ENCODE peak calls at places on chromosomes 7 and 10, in six cellular contexts. A is suprapubic skin, T is GM23338, S is prostate gland, F is transverse colon, W is upper lobe of left lung. Y is an unnamed sample.

GRCh38 chr7:68573271-68574000 is 1024.8 kb upstream of the AUTS2 start:
- DNase-seq in W (no peak), A (no peak), T (no peak), F (no peak), S (no peak), Y (no peak)

GRCh38 chr7:41135511-41135910 is 567.4 kb downstream of the INHBA start:
- DNase-seq in T (no peak), S (no peak), W (no peak), A (no peak), F (no peak), Y (no peak)

GRCh38 chr7:47720907-47721244 is 139.0 kb upstream of the TNS3 start:
- DNase-seq in W (no peak), A (peak), F (no peak), S (no peak), T (no peak), Y (no peak)

GRCh38 chr7:112199672-112200071 is 6.5 kb downstream of the DOCK4 start:
- DNase-seq in A (no peak), T (no peak), W (no peak), F (no peak), S (no peak), Y (no peak)

GRCh38 chr7:128892521-128893250 is 17.8 kb downstream of the KCP start:
- DNase-seq in T (no peak), W (no peak), S (no peak), A (no peak), F (no peak), Y (no peak)

GRCh38 chr7:76149847-76150691 is 51.6 kb upstream of the SRRM3 start:
- DNase-seq in W (no peak), A (no peak), T (peak), F (no peak), S (no peak), Y (no peak)

GRCh38 chr7:153399554-153399940 is 640.0 kb downstream of the ACTR3B start:
- DNase-seq in S (no peak), T (no peak), F (no peak), W (no peak), A (no peak), Y (peak)

GRCh38 chr10:103890194-103890658 is 27.8 kb downstream of the STN1 start:
- DNase-seq in A (no peak), S (peak), F (peak), T (no peak), W (peak), Y (peak)

GRCh38 chr7:127581716-127582115 is 3.7 kb downstream of the GCC1 start:
- DNase-seq in S (no peak), A (no peak), W (no peak), T (no peak), F (no peak), Y (no peak)

GRCh38 chr7:1531263-1531978 is 919 bp downstream of the MAFK start:
- DNase-seq in T (no peak), A (no peak), W (peak), S (no peak), F (peak), Y (no peak)

GRCh38 chr10:35884657-35885071 is 242.6 kb upstream of the FZD8 start:
- DNase-seq in T (no peak), W (no peak), A (no peak), F (no peak), S (no peak), Y (no peak)

GRCh38 chr7:66626236-66626957 is 2.3 kb upstream of the KCTD7 start:
- DNase-seq in T (no peak), S (no peak), A (no peak), W (no peak), F (no peak), Y (no peak)

GRCh38 chr10:132637477-132638129 is 100.0 kb downstream of the INPP5A start:
- DNase-seq in A (peak), F (no peak), W (peak), T (peak), S (peak), Y (no peak)

GRCh38 chr7:87152897-87153641 is 816 bp downstream of the DMTF1 start:
- DNase-seq in S (peak), A (no peak), T (peak), F (peak), W (peak), Y (no peak)

GRCh38 chr7:16914771-16915170 is 33.0 kb upstream of the AGR3 start:
- DNase-seq in W (no peak), S (no peak), F (peak), T (no peak), A (no peak), Y (no peak)

GRCh38 chr7:54985405-54986360 is 33.1 kb upstream of the EGFR start:
- DNase-seq in T (no peak), A (no peak), W (no peak), S (no peak), F (no peak), Y (no peak)

GRCh38 chr7:157773361-157773760 is 436.6 kb downstream of the DNAJB6 start:
- DNase-seq in F (no peak), S (no peak), W (no peak), T (no peak), A (no peak), Y (no peak)

GRCh38 chr7:84529480-84530205 is 335.1 kb upstream of the SEMA3A start:
- DNase-seq in T (no peak), S (no peak), A (no peak), F (no peak), W (no peak), Y (no peak)

GRCh38 chr7:45240187-45240776 is 82.7 kb downstream of the RAMP3 start:
- DNase-seq in F (no peak), T (no peak), W (no peak), A (no peak), S (no peak), Y (no peak)

GRCh38 chr10:55627526-55628170 is 733.4 kb downstream of the ZWINT start:
- DNase-seq in T (peak), S (no peak), F (no peak), W (no peak), A (no peak), Y (no peak)

GRCh38 chr10:90969947-90970673 is 49.2 kb upstream of the ANKRD1 start:
- DNase-seq in T (no peak), S (no peak), W (no peak), A (no peak), F (no peak), Y (no peak)

GRCh38 chr10:86155034-86155656 is 211.4 kb downstream of the GRID1 start:
- DNase-seq in T (peak), W (no peak), A (no peak), F (no peak), S (no peak), Y (no peak)

GRCh38 chr10:5648494-5649457 is 17.6 kb downstream of the ASB13 start:
- DNase-seq in F (no peak), W (no peak), T (peak), S (no peak), A (no peak), Y (no peak)

GRCh38 chr7:12821746-12822145 is 134.3 kb downstream of the ARL4A start:
- DNase-seq in S (no peak), T (no peak), A (no peak), F (no peak), W (no peak), Y (no peak)

GRCh38 chr10:6543431-6544005 is 36.6 kb downstream of the PRKCQ start:
- DNase-seq in T (no peak), A (no peak), S (no peak), F (peak), W (no peak), Y (no peak)

GRCh38 chr7:2616973-2617709 is 14.6 kb upstream of the TTYH3 start:
- DNase-seq in S (no peak), F (no peak), T (no peak), A (no peak), W (no peak), Y (no peak)

GRCh38 chr10:122373713-122374112 is 795 bp upstream of the PLEKHA1 start:
- DNase-seq in T (peak), F (peak), A (no peak), W (no peak), S (peak), Y (no peak)

GRCh38 chr7:44059219-44060090 is 5.9 kb downstream of the PGAM2 start:
- DNase-seq in T (no peak), W (peak), F (peak), A (peak), S (no peak), Y (no peak)

GRCh38 chr10:24383681-24384106 is 174.8 kb downstream of the KIAA1217 start:
- DNase-seq in A (peak), F (peak), W (peak), S (peak), T (peak), Y (peak)

GRCh38 chr7:51128545-51129466 is 187.8 kb downstream of the COBL start:
- DNase-seq in W (no peak), F (no peak), T (no peak), A (no peak), S (no peak), Y (no peak)

GRCh38 chr7:37438879-37439278 is 9.8 kb downstream of the ELMO1 start:
- DNase-seq in F (no peak), S (no peak), T (no peak), W (no peak), A (no peak), Y (no peak)

GRCh38 chr10:3666525-3667302 is 118.3 kb downstream of the KLF6 start:
- DNase-seq in S (no peak), T (no peak), W (peak), F (no peak), A (no peak), Y (no peak)

GRCh38 chr7:46999866-47000265 is 582.0 kb downstream of the TNS3 start:
- DNase-seq in A (no peak), T (no peak), W (no peak), S (no peak), F (no peak), Y (no peak)

GRCh38 chr10:16009736-16010259 is 149.5 kb upstream of the MINDY3 start:
- DNase-seq in A (no peak), S (no peak), T (no peak), W (no peak), F (no peak), Y (no peak)

GRCh38 chr7:36563706-36564325 is 160.5 kb downstream of the AOAH start:
- DNase-seq in S (no peak), A (no peak), T (no peak), W (no peak), F (no peak), Y (no peak)

GRCh38 chr7:158329014-158329610 is 258.5 kb downstream of the PTPRN2 start:
- DNase-seq in F (no peak), T (no peak), A (no peak), S (no peak), W (no peak), Y (peak)

DNA sequence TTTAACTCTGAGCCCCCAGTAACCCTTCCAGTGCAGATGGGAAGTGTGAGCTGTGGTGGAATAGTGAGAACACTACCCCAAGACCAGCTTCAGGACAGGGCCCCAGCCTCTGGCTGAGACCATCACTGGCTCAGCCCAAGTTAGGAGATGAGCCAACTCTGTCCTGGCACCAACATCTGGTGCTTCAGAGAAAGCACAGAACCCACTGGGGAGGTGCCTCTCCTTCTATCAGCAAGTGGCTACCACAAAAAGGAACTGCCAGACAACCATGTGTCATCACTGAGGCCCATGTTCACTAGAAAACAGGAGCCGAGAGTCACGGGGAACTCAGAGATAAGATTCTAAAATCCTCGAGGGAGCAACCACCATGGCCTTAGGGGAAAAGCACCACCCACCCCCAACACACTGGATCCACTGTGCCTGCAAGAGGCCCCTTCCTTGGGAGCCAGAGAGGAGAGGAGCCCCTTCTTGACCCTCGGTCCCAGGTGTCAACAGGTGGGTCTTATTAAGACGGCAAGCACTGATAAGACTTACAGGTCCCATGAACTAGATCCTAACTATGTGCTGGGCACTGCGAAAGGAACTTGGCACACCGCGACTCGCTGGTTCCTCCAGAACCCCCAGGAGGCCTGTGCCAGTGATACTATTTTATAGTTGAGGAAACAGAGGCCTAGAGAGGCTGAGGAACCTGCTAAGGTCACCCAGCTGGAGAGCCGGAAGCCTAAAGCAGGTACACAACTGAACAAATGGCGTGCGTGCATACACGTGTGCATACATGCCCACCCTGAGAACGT is 102.7 kb downstream of the FAM53B start:
- DNase-seq in A (no peak), W (peak), F (peak), S (no peak), T (no peak), Y (no peak)
- TF ChIP-seq POLR2AphosphoS5 in A (no peak), W (peak), F (peak), S (no peak), T (no peak), Y (no peak)

GRCh38 chr7:148108381-148108780 is 482.2 kb upstream of the C7orf33 start:
- DNase-seq in F (no peak), S (no peak), T (no peak), W (no peak), A (no peak), Y (no peak)

GRCh38 chr7:148110097-148110868 is 480.3 kb upstream of the C7orf33 start:
- DNase-seq in W (no peak), F (no peak), S (no peak), T (no peak), A (no peak), Y (no peak)

GRCh38 chr7:148104924-148105323 is 485.6 kb upstream of the C7orf33 start:
- DNase-seq in A (no peak), T (no peak), W (no peak), S (no peak), F (no peak), Y (no peak)

GRCh38 chr7:148105853-148106252 is 484.7 kb upstream of the C7orf33 start:
- DNase-seq in F (no peak), W (no peak), A (no peak), S (no peak), T (no peak), Y (no peak)

GRCh38 chr7:148107741-148108140 is 482.8 kb upstream of the C7orf33 start:
- DNase-seq in W (no peak), S (no peak), A (no peak), F (no peak), T (no peak), Y (no peak)
- H3K27ac ChIP-seq in W (no peak), S (no peak), A (no peak), F (no peak), T (peak), Y (no peak)

DNA sequence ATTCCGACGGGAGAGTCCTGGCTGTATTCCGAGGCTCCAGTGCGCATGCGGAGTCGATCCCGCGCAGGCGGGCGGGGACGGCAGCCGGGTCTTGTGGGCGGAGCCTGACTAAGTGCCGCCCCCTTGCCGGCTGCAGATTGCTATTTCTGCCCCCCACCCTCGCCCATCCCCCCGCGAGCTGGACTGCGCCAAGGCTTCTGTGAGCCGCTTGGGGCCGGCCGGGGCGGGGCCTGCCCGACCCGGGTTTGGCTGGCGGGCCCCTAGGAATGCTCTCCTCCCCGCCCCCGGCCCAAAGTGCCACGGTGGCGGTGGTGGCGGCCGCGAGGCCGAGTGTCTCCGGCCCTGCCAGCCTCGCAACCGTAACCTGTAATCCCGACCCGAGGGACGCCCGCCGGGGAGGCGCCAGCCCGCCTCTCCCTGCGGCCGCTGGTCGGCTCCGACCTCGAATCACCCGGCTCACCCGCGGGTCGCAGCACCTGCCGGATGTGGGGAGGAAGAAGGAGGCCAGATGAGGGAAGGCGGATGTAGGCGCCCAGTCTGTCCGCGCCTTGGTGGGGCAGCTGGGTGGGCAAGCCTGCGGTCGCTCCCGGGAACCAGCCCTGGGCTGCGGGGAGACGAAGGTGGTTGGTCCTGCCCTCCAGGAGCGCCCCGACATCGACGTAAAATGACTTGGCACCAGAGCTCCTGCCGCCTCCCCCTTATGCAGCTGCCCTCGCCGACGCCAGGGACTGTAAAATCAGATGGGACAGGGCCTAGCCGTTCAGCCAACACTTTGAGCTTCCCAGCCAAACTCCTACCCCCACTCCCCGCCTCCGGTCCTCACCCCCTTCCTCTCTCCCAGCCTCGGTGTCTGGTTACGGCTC is 607 bp upstream of the KAZALD1 start:
- DNase-seq in T (peak), S (peak), W (peak), F (peak), A (peak), Y (no peak)
- TF ChIP-seq POLR2AphosphoS5 in T (peak), S (peak), W (peak), F (peak), A (no peak), Y (peak)

DNA sequence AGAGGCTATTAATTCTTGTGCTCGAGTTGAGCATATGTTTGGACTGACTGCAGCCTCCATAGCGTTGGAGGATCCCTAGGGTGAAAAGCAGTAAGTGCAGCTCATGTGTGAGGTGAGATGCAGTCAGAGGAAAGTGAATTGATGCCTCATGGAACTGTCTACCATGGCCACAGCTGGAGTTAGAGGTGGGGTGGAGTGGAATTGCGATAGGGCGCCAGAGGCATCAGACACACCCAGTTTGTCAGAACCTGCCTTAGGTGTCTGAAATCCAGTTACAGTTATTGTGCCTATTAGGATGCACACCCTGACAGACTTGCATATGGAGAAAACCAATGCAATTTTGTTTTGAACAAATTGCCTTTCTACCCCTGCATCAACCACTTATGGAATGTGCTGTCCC is 39.4 kb downstream of the ERLIN1 start:
- DNase-seq in F (no peak), T (no peak), S (no peak), A (no peak), W (no peak), Y (no peak)
- H3K27ac ChIP-seq in F (no peak), T (no peak), S (no peak), A (no peak), W (no peak), Y (no peak)

DNA sequence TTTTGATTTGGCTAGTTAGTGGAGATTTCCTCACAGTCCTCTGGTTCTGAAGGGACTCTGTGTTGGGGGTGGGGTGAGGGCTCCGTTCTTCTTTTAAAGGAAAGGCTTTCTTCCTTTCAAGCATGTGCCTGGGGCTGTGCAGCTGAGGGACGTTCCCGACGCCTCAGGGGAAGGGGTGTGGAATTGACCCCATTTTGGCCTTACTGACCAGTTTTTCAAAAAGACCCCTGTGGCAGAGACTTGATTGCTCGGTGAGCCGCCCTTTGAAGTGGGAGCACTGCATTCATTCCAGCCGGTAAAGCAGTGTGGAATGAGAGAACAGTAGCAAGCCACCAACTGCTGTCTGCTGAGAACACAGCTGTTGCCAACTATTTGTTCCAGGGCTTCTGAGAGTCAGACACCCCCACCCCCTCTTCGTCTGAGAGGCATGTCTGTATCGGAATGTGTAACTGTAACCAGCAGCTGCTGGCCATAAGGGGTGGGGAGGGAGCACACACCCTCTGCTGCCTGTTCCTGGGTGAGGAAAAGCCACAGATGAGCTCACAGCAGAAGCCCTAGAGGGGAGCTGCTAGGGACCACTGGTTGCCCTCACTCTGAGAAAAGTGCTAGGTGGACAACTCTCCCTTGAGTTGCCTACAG is 33.1 kb downstream of the WBP1L start:
- DNase-seq in F (peak), A (peak), S (peak), W (peak), T (peak), Y (peak)
- TF ChIP-seq POLR2AphosphoS5 in F (peak), A (peak), S (peak), W (peak), T (no peak), Y (peak)

GRCh38 chr10:99234739-99235468 is 748 bp downstream of the HPSE2 start:
- DNase-seq in T (peak), A (no peak), F (no peak), W (no peak), S (no peak), Y (no peak)

GRCh38 chr10:99233680-99234018 is 2.0 kb downstream of the HPSE2 start:
- DNase-seq in S (no peak), A (peak), T (no peak), W (no peak), F (no peak), Y (no peak)

GRCh38 chr10:99234067-99234738 is 1.4 kb downstream of the HPSE2 start:
- DNase-seq in T (peak), W (peak), S (peak), F (peak), A (peak), Y (no peak)

GRCh38 chr10:99232357-99232999 is 3.2 kb downstream of the HPSE2 start:
- DNase-seq in F (no peak), S (no peak), W (no peak), A (peak), T (peak), Y (no peak)

GRCh38 chr10:99233000-99233679 is 2.5 kb downstream of the HPSE2 start:
- DNase-seq in F (no peak), W (no peak), T (peak), A (no peak), S (no peak), Y (no peak)
- H3K27ac ChIP-seq in F (peak), W (no peak), T (no peak), A (no peak), S (peak), Y (peak)

DNA sequence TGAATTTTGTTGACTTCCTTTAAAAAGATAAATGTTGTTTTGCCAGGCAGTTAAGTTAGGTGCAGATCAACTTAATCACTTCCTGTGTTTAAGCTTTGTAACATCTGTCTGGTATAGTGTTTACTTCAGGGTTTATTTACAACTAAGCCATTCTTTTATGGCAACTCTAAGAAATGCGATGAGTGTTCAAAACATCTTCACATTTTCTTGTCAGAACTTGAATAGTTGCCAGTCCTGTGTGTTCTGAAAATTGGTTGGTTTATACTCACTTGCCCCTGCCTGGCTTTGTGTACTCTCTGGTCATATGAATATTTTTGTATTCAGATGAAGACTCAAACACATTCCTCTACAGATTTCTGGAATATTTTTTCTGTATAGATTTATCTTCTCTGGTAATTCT is 327.2 kb downstream of the MDFIC start:
- DNase-seq in S (no peak), W (no peak), A (no peak), F (no peak), T (no peak), Y (no peak)
- TF ChIP-seq POLR2AphosphoS5 in S (no peak), W (no peak), A (no peak), F (no peak), T (no peak), Y (no peak)